ENCODE peak calls at places on chromosome 9, in six cellular contexts. One of them, this sample, is unnamed.

GRCh38 chr9:22216730-22217160 is 207.6 kb upstream of the CDKN2B start:
- DNase-seq in trophoblast cell: peak; percentile 28
- DNase-seq in IMR-90: peak; percentile 82
- DNase-seq in H9: no peak
- DNase-seq in mesenchymal stem cell: peak; percentile 85
- DNase-seq in neuronal stem cell: no peak
- DNase-seq in this sample: no peak

GRCh38 chr9:90854637-90855036 is 53.0 kb downstream of the SYK start:
- DNase-seq in trophoblast cell: no peak
- DNase-seq in IMR-90: no peak
- DNase-seq in H9: peak; percentile 13
- DNase-seq in mesenchymal stem cell: no peak
- DNase-seq in neuronal stem cell: no peak
- DNase-seq in this sample: no peak

GRCh38 chr9:37297592-37297991 is 124.9 kb upstream of the GRHPR start:
- DNase-seq in trophoblast cell: no peak
- DNase-seq in IMR-90: no peak
- DNase-seq in H9: no peak
- DNase-seq in mesenchymal stem cell: no peak
- DNase-seq in neuronal stem cell: no peak
- DNase-seq in this sample: no peak

GRCh38 chr9:93467062-93467416 is 13.7 kb upstream of the FAM120AOS start:
- DNase-seq in trophoblast cell: no peak
- DNase-seq in IMR-90: no peak
- DNase-seq in H9: no peak
- DNase-seq in mesenchymal stem cell: no peak
- DNase-seq in neuronal stem cell: no peak
- DNase-seq in this sample: no peak

GRCh38 chr9:33202552-33203300 is 35.6 kb upstream of the B4GALT1 start:
- DNase-seq in trophoblast cell: no peak
- DNase-seq in IMR-90: peak; percentile 69
- DNase-seq in H9: peak; percentile 43
- DNase-seq in mesenchymal stem cell: peak; percentile 77
- DNase-seq in neuronal stem cell: no peak
- DNase-seq in this sample: no peak

GRCh38 chr9:127972316-127972871 is 8.4 kb downstream of the EEIG1 start:
- DNase-seq in trophoblast cell: no peak
- DNase-seq in IMR-90: no peak
- DNase-seq in H9: peak; percentile 25
- DNase-seq in mesenchymal stem cell: peak; percentile 35
- DNase-seq in neuronal stem cell: no peak
- DNase-seq in this sample: no peak

GRCh38 chr9:72476617-72477375 is 44.6 kb upstream of the TMC1 start:
- DNase-seq in trophoblast cell: peak; percentile 96
- DNase-seq in IMR-90: peak; percentile 84
- DNase-seq in H9: peak; percentile 49
- DNase-seq in mesenchymal stem cell: peak; percentile 81
- DNase-seq in neuronal stem cell: no peak
- DNase-seq in this sample: peak; percentile 87

GRCh38 chr9:21326526-21327139 is 8.6 kb downstream of the KLHL9 start:
- DNase-seq in trophoblast cell: peak; percentile 83
- DNase-seq in IMR-90: peak; percentile 44
- DNase-seq in H9: no peak
- DNase-seq in mesenchymal stem cell: peak; percentile 63
- DNase-seq in neuronal stem cell: peak; percentile 35
- DNase-seq in this sample: peak; percentile 35

GRCh38 chr9:116165912-116166311 is 12.3 kb downstream of the PAPPA start:
- DNase-seq in trophoblast cell: peak; percentile 50
- DNase-seq in IMR-90: peak; percentile 65
- DNase-seq in H9: no peak
- DNase-seq in mesenchymal stem cell: peak; percentile 63
- DNase-seq in neuronal stem cell: no peak
- DNase-seq in this sample: no peak

GRCh38 chr9:106526805-106527204 is 336.2 kb upstream of the ZNF462 start:
- DNase-seq in trophoblast cell: no peak
- DNase-seq in IMR-90: no peak
- DNase-seq in H9: no peak
- DNase-seq in mesenchymal stem cell: no peak
- DNase-seq in neuronal stem cell: no peak
- DNase-seq in this sample: no peak

GRCh38 chr9:127353882-127354281 is 43.1 kb upstream of the SLC2A8 start:
- DNase-seq in trophoblast cell: no peak
- DNase-seq in IMR-90: no peak
- DNase-seq in H9: peak; percentile 82
- DNase-seq in mesenchymal stem cell: no peak
- DNase-seq in neuronal stem cell: no peak
- DNase-seq in this sample: no peak

GRCh38 chr9:112486221-112487007 is at the start of gene KIAA1958:
- DNase-seq in trophoblast cell: peak; percentile 62
- DNase-seq in IMR-90: peak; percentile 73
- DNase-seq in H9: peak; percentile 92
- DNase-seq in mesenchymal stem cell: peak; percentile 72
- DNase-seq in neuronal stem cell: peak; percentile 74
- DNase-seq in this sample: peak; percentile 87

GRCh38 chr9:79425840-79426239 is 145.9 kb upstream of the TLE4 start:
- DNase-seq in trophoblast cell: no peak
- DNase-seq in IMR-90: no peak
- DNase-seq in H9: no peak
- DNase-seq in mesenchymal stem cell: no peak
- DNase-seq in neuronal stem cell: no peak
- DNase-seq in this sample: no peak

GRCh38 chr9:101705135-101705661 is 33.2 kb downstream of the GRIN3A start:
- DNase-seq in trophoblast cell: no peak
- DNase-seq in IMR-90: no peak
- DNase-seq in H9: peak; percentile 82
- DNase-seq in mesenchymal stem cell: no peak
- DNase-seq in neuronal stem cell: peak; percentile 38
- DNase-seq in this sample: peak; percentile 84

GRCh38 chr9:96061293-96061987 is 185.9 kb downstream of the ERCC6L2 start:
- DNase-seq in trophoblast cell: peak; percentile 19
- DNase-seq in IMR-90: peak; percentile 41
- DNase-seq in H9: peak; percentile 55
- DNase-seq in mesenchymal stem cell: peak; percentile 79
- DNase-seq in neuronal stem cell: no peak
- DNase-seq in this sample: peak; percentile 76

GRCh38 chr9:131530930-131531832 is at the start of gene UCK1:
- DNase-seq in trophoblast cell: peak; percentile 90
- DNase-seq in IMR-90: peak; percentile 62
- DNase-seq in H9: peak; percentile 90
- DNase-seq in mesenchymal stem cell: peak; percentile 80
- DNase-seq in neuronal stem cell: peak; percentile 86
- DNase-seq in this sample: peak; percentile 88

GRCh38 chr9:111484564-111484878 is 338 bp upstream of the ECPAS start:
- DNase-seq in trophoblast cell: peak; percentile 57
- DNase-seq in IMR-90: peak; percentile 15
- DNase-seq in H9: no peak
- DNase-seq in mesenchymal stem cell: no peak
- DNase-seq in neuronal stem cell: no peak
- DNase-seq in this sample: no peak

GRCh38 chr9:90905079-90905478 is 103.5 kb downstream of the SYK start:
- DNase-seq in trophoblast cell: no peak
- DNase-seq in IMR-90: no peak
- DNase-seq in H9: no peak
- DNase-seq in mesenchymal stem cell: no peak
- DNase-seq in neuronal stem cell: no peak
- DNase-seq in this sample: peak; percentile 28

GRCh38 chr9:128419061-128419925 is 1.4 kb upstream of the CERCAM start:
- DNase-seq in trophoblast cell: peak; percentile 45
- DNase-seq in IMR-90: peak; percentile 30
- DNase-seq in H9: no peak
- DNase-seq in mesenchymal stem cell: peak; percentile 32
- DNase-seq in neuronal stem cell: no peak
- DNase-seq in this sample: no peak

GRCh38 chr9:120043448-120043847 is 536.5 kb downstream of the CDK5RAP2 start:
- DNase-seq in trophoblast cell: peak; percentile 10
- DNase-seq in IMR-90: no peak
- DNase-seq in H9: no peak
- DNase-seq in mesenchymal stem cell: no peak
- DNase-seq in neuronal stem cell: no peak
- DNase-seq in this sample: no peak

GRCh38 chr9:75644649-75645048 is 245.8 kb upstream of the PCSK5 start:
- DNase-seq in trophoblast cell: no peak
- DNase-seq in IMR-90: no peak
- DNase-seq in H9: no peak
- DNase-seq in mesenchymal stem cell: no peak
- DNase-seq in neuronal stem cell: no peak
- DNase-seq in this sample: no peak

GRCh38 chr9:87594218-87594617 is 96.6 kb downstream of the DAPK1 start:
- DNase-seq in trophoblast cell: peak; percentile 67
- DNase-seq in IMR-90: peak; percentile 80
- DNase-seq in H9: no peak
- DNase-seq in mesenchymal stem cell: peak; percentile 54
- DNase-seq in neuronal stem cell: no peak
- DNase-seq in this sample: no peak

DNA sequence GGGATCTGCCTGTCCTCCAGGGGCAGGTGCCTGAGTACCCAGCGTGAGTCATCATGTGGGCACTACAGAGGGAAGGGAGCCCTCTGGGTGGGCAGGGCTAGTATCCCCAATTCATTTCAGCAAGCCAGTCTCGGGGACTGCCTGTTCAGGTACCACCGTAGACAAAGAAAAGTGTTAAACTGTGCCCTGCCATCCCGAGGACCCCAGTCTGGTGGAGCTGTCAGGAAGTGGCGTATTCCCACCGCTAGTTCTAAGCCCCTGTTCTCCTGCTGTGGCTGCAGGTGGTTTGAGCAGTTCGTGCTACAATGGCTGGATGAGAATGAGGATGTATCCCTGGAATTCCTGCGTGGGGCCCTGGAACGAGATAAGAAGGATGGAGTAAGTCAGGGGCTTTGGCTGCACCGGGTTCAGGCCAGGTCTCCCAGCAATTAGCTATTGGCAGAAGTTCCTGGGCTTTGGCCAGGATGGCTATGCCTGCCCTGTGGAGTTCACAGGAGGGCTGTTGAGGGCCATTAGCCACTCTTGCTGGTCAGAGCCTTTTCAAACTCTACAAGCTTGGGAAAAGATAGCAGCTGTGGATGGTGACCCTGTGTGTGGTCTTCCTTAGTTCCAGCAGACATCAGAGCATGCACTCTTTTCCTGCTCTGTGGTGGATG is 93.2 kb upstream of the RUSC2 start:
- DNase-seq in trophoblast cell: no peak
- DNase-seq in IMR-90: no peak
- DNase-seq in H9: no peak
- DNase-seq in mesenchymal stem cell: no peak
- DNase-seq in neuronal stem cell: no peak
- DNase-seq in this sample: no peak
- H2BK5ac ChIP-seq in trophoblast cell: no peak overlapping the region
- H2BK5ac ChIP-seq in IMR-90: no peak overlapping the region
- H2BK5ac ChIP-seq in H9: no peak overlapping the region
- H2BK5ac ChIP-seq in mesenchymal stem cell: no peak overlapping the region
- H2BK5ac ChIP-seq in neuronal stem cell: no peak overlapping the region
- H2BK5ac ChIP-seq in this sample: no peak overlapping the region

DNA sequence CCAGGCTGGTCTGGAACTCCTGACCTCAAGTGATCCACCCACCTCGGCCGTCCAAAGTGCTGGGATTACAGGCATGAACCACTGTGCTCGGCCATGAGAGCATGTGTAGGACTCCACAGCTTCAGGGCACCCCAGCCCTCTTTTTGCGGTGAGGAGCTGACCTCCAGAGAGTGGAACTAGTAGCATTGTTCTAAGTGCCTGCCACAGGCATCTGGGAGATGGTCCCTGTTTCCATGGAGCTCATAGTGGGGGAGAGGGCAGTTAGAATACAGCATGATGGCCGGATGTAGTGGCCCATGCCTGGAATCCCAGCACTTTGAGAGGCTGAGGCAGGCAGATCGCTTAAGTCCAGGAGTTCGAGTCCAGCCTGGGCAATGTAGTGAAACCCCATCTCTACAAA is 4.0 kb downstream of the ASS1 start:
- DNase-seq in trophoblast cell: no peak
- DNase-seq in IMR-90: no peak
- DNase-seq in H9: no peak
- DNase-seq in mesenchymal stem cell: no peak
- DNase-seq in neuronal stem cell: no peak
- DNase-seq in this sample: no peak
- H2BK5ac ChIP-seq in trophoblast cell: no peak overlapping the region
- H2BK5ac ChIP-seq in IMR-90: no peak overlapping the region
- H2BK5ac ChIP-seq in H9: no peak overlapping the region
- H2BK5ac ChIP-seq in mesenchymal stem cell: no peak overlapping the region
- H2BK5ac ChIP-seq in neuronal stem cell: no peak overlapping the region
- H2BK5ac ChIP-seq in this sample: no peak overlapping the region

GRCh38 chr9:136117291-136118060 is 1.2 kb downstream of the TMEM250 start:
- DNase-seq in trophoblast cell: peak; percentile 52
- DNase-seq in IMR-90: no peak
- DNase-seq in H9: peak; percentile 41
- DNase-seq in mesenchymal stem cell: no peak
- DNase-seq in neuronal stem cell: no peak
- DNase-seq in this sample: no peak
- H2BK5ac ChIP-seq in trophoblast cell: peak overlapping the region; percentile 58
- H2BK5ac ChIP-seq in IMR-90: peak overlapping the region; percentile 80
- H2BK5ac ChIP-seq in H9: no peak overlapping the region
- H2BK5ac ChIP-seq in mesenchymal stem cell: peak overlapping the region; percentile 92
- H2BK5ac ChIP-seq in neuronal stem cell: peak overlapping the region; percentile 93
- H2BK5ac ChIP-seq in this sample: no peak overlapping the region

GRCh38 chr9:123349033-123349432 is 7.0 kb upstream of the CRB2 start:
- DNase-seq in trophoblast cell: no peak
- DNase-seq in IMR-90: no peak
- DNase-seq in H9: no peak
- DNase-seq in mesenchymal stem cell: no peak
- DNase-seq in neuronal stem cell: no peak
- DNase-seq in this sample: no peak

GRCh38 chr9:123346826-123347225 is 9.2 kb upstream of the CRB2 start:
- DNase-seq in trophoblast cell: no peak
- DNase-seq in IMR-90: no peak
- DNase-seq in H9: no peak
- DNase-seq in mesenchymal stem cell: no peak
- DNase-seq in neuronal stem cell: no peak
- DNase-seq in this sample: no peak

GRCh38 chr9:123346026-123346425 is 10.0 kb upstream of the CRB2 start:
- DNase-seq in trophoblast cell: no peak
- DNase-seq in IMR-90: no peak
- DNase-seq in H9: no peak
- DNase-seq in mesenchymal stem cell: no peak
- DNase-seq in neuronal stem cell: no peak
- DNase-seq in this sample: no peak

GRCh38 chr9:123348317-123348992 is 7.5 kb upstream of the CRB2 start:
- DNase-seq in trophoblast cell: no peak
- DNase-seq in IMR-90: no peak
- DNase-seq in H9: no peak
- DNase-seq in mesenchymal stem cell: no peak
- DNase-seq in neuronal stem cell: no peak
- DNase-seq in this sample: no peak

DNA sequence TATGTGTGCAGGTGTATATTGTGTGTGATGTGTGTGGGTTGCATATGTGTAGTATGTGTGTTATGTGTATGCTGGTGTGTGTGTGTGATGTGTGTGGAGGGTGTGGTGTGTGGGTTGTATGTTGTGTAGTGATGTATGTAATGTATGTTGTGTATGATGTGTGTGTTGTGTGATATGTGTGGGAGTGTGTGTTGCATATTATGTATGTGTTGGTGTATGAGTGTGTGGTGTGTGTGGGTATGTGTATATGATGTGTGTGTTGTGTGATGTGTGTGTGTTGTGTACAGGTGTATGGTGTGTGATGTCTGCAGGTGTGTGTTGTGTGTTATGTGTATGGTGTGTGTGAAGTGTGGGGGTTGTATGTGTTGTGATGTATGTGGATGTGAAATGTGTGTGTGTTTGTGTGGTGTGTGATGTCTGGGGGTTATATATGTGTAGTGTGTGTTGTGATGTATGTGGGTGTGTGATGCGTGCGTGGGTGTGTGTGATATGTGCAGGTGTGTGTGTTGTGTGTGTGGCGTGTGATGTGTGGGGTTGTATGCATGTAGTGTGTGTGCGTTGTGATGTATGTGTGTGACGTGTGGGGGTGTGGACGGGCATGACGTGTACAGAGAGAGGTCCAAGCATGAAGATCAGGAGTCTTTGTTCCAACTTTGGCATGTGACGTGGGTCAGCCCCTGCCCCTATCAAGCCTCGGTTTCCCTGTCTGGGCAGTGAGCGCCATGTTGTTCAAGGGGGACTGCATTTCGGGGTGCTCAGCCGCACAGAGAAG is 8.5 kb upstream of the CRB2 start:
- DNase-seq in trophoblast cell: no peak
- DNase-seq in IMR-90: no peak
- DNase-seq in H9: no peak
- DNase-seq in mesenchymal stem cell: no peak
- DNase-seq in neuronal stem cell: no peak
- DNase-seq in this sample: no peak
- H2BK5ac ChIP-seq in trophoblast cell: no peak overlapping the region
- H2BK5ac ChIP-seq in IMR-90: peak overlapping the region; percentile 80
- H2BK5ac ChIP-seq in H9: no peak overlapping the region
- H2BK5ac ChIP-seq in mesenchymal stem cell: no peak overlapping the region
- H2BK5ac ChIP-seq in neuronal stem cell: no peak overlapping the region
- H2BK5ac ChIP-seq in this sample: no peak overlapping the region

This sample was measured in mesendoderm.